ENCODE peak calls at places on chromosomes 4 and X, in four cellular contexts. A is PC-3, D is SK-N-SH, Z is HCT116. Y is an unnamed sample. For H3K9me2, the result is how much of the 10 kb centered on the place peaks cover.

GRCh38 chrX:17788439-17788838 is 51.1 kb downstream of the SCML1 start:
- DNase-seq in D (peak), A (peak), Z (peak), Y (peak)

GRCh38 chrX:65702956-65703355 is 35.5 kb downstream of the MSN start:
- DNase-seq in D (no peak), Z (no peak), A (no peak), Y (no peak)

GRCh38 chr4:164931551-164932324 is 45.7 kb downstream of the TRIM61 start:
- DNase-seq in Z (no peak), A (peak), D (no peak), Y (no peak)

GRCh38 chr4:126627255-126627654 is 1005.5 kb upstream of the INTU start:
- DNase-seq in A (peak), Z (peak), D (peak), Y (no peak)

GRCh38 chr4:26273308-26273980 is 47.4 kb upstream of the RBPJ start:
- DNase-seq in Z (no peak), D (no peak), A (no peak), Y (no peak)

GRCh38 chr4:14000091-14000814 is 372.7 kb upstream of the BOD1L1 start:
- DNase-seq in D (no peak), Z (no peak), A (peak), Y (no peak)

GRCh38 chrX:40402771-40403533 is 177.8 kb upstream of the ATP6AP2 start:
- DNase-seq in Z (no peak), A (peak), D (no peak), Y (no peak)

GRCh38 chr4:168859888-168860694 is 150.0 kb downstream of the CBR4 start:
- DNase-seq in Z (no peak), D (no peak), A (no peak), Y (no peak)

GRCh38 chrX:147897117-147897516 is 14.6 kb upstream of the FMR1 start:
- DNase-seq in D (no peak), A (no peak), Z (no peak), Y (no peak)

GRCh38 chrX:53071604-53072417 is 10.4 kb upstream of the TSPYL2 start:
- DNase-seq in D (peak), Z (peak), A (peak), Y (peak)

GRCh38 chr4:148779771-148780170 is 337.6 kb upstream of the NR3C2 start:
- DNase-seq in A (no peak), D (no peak), Z (no peak), Y (no peak)

GRCh38 chrX:136112286-136112685 is 35.0 kb upstream of the FHL1 start:
- DNase-seq in Z (no peak), A (no peak), D (no peak), Y (no peak)

GRCh38 chrX:136104936-136105335 is 42.4 kb upstream of the FHL1 start:
- DNase-seq in Z (no peak), A (no peak), D (no peak), Y (no peak)

GRCh38 chrX:136112781-136113180 is 34.6 kb upstream of the FHL1 start:
- DNase-seq in A (no peak), Z (no peak), D (no peak), Y (no peak)

GRCh38 chrX:136106920-136107534 is 40.3 kb upstream of the FHL1 start:
- DNase-seq in D (no peak), Z (no peak), A (no peak), Y (no peak)
- H3K9ac ChIP-seq in D (no peak), Z (no peak), A (no peak), Y (no peak)

DNA sequence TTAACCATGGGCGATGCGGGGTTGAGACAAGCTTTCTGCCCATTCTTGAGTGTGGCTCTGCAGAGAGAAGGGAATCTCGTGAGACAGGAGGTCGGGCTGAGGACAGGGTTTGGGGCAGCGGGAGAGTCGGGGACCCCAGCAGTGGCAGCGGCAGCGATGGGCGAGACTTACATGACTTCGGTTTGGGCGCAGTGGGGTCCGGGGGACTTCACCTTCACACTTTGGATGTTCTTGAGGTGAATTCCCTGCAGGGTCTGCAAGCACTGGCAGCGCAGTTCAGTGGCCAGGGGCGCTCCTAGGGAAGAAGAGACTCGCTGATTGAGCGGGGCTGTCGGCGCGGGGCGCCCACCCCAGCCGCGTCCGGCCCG is 383 bp downstream of the CXCL2 start:
- DNase-seq in D (no peak), A (no peak), Z (no peak), Y (no peak)
- TF ChIP-seq CTCF in D (no peak), A (no peak), Z (no peak), Y (no peak)

DNA sequence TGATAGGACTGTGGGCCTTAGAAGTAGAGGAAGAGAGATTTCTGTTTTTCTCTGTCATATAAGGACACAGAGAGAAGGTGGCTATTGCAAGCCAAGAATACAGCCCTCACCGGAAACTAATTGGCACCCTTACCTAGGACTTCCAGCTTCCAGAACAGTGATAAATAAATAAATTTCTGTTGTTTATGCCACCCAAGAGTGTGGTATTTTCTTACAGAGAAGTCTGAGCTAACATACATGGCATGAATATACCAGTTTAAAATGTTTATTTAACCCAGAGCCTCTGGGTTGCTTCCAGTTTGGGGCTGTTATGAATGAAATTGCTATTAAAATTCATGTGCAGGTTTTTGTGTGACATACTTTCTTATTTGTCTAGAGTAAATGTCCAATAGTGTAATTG is 654.0 kb upstream of the ATOH1 start:
- DNase-seq in A (no peak), D (no peak), Z (no peak), Y (no peak)
- H3K9me2 ChIP-seq in A (under half), D (under half), Z (under half), Y (under half)

DNA sequence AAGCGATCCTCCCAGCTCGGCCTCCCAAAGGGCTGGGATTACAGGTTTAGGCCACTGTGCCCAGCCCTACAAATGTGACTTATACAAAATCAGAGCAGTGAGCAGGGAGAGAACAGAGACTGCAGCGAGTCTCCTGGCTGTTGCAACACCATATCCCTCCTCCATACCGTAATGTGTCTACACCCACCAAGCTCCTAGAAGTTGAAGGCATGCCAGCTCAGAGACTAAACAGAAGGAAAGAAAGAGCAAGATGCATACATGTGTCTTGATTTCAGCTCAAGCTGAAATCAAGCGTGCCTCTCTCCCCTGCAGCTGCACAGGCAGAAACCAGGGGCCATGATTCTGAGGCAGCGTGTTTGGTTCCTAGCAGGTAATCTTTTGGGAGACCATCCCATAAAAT is 34.7 kb downstream of the AFAP1 start:
- DNase-seq in Z (no peak), A (no peak), D (no peak), Y (no peak)
- H3K9ac ChIP-seq in Z (no peak), A (no peak), D (peak), Y (no peak)

GRCh38 chr4:7653510-7654414 is 219.0 kb upstream of the PSAPL1 start:
- DNase-seq in Z (no peak), A (no peak), D (no peak), Y (no peak)
- TF ChIP-seq CTCF in Z (no peak), A (no peak), D (no peak), Y (no peak)

DNA sequence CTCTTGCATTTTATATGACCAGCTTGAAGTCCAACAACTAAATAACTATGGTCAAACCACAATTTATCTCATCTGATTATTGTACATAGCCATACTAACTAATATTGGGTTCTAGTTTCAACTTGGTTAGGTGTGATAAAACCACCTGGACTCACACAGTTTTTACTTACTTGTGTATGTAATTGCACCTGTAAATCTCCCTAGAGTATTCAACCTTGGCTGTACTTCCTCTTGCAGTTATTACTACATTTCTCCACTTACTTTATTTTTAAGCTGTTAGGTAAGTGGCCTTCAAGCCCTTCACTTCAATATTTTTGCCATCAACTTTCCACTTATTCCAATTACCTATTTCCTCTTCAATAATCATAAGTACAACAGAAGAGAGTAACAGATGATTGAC is 115.8 kb upstream of the ANKRD50 start:
- DNase-seq in A (no peak), Z (no peak), D (no peak), Y (no peak)
- H3K9me2 ChIP-seq in A (under half), Z (under half), D (under half), Y (under half)

DNA sequence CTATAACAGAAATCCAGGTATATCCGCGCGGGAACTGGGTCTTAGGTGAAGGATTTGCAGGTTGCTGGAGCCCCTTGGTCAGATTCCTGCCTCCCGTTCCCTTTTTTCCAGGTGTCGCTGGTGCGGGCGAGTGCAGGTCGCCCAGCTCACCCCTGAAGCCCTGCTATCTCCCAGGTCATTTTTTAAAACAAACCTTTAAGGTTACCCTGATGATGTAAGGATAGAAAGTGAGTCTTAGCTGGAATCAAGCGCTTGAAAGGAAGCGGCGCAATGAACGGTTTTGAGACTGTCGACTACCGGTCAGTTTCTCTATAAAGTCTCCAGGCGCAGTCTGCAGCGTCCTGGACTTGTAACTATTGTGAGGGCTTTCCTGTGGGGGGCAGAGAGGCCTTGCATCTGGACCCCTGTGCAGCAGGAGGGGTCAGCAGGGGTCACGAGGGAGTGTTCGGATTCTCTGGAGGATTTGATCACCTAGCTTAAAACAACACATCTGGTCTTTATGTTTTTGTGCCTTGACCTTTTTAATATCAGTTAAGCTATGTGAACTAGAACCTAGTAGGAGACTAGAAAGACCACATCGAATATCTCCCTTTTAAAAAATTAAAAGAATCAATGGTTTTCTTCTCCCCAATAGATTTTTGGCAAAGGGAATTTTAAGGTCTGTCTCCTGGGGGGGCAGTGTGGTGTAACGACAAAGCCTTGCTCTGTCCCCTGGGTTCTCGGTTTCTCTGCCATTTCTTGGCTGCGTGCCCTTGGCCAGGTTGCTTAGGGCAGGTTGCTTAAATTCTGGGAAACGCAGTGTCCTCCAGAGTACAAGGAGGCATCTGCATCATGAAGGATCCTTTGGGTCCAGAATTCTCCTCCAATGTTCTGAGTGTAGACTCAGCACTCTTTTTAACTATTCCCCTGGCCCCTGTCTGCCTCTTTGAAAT is 1.7 kb downstream of the KIT start:
- DNase-seq in A (no peak), Z (no peak), D (peak), Y (no peak)
- H3K9ac ChIP-seq in A (no peak), Z (peak), D (peak), Y (peak)

DNA sequence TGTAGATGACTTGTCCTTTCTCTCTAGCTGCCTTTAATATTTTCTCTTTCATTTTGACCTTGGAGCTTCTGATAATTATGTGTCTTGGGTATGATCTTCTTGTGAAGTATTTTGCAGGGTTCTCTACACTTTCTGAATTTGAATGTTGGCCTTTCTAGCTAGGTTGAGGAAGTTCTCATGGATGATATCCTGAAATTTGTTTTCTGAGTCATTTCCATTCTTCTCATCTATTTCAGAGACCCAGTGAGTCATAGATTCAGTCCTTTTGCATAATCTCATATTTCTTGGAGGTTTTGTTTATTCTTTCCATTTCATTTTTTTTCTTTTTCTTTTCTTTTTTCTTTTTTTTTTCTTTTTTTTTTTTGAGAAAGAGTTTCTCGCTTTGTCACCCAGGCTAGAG is 585.7 kb upstream of the PABPC4L start:
- DNase-seq in D (no peak), A (peak), Z (no peak), Y (no peak)
- TF ChIP-seq CTCF in D (no peak), A (no peak), Z (no peak), Y (no peak)

DNA sequence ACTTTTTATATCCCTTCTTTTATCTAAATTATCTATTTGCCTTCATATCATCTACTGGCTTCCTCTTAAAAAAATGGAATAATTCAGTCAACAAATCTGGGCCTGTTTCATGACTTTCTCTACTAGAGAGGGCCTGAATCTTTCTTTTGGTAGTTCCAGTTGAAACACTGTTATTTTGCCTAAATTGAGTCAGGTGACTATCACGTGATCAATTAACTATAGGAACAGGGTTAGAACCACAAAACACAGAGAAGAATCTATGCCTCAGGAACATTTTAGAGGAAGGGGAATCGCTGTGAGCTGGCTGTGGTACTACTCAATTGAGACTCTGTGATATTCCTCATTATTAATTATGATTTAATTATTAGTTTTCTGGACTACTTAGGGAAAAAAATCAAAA is 736.7 kb upstream of the PITX2 start:
- DNase-seq in Z (no peak), A (no peak), D (no peak), Y (no peak)
- H3K9me2 ChIP-seq in Z (under half), A (under half), D (under half), Y (under half)

GRCh38 chrX:9980927-9981326 is 13.8 kb downstream of the CLDN34 start:
- DNase-seq in Z (no peak), A (no peak), D (no peak), Y (no peak)
- H3K9ac ChIP-seq in Z (no peak), A (no peak), D (no peak), Y (no peak)